ENCODE peak calls at places on chromosomes 2 and 18, in five cellular contexts. One of them, this sample, is unnamed.

GRCh38 chr2:74514368-74515270 is at the start of gene TLX2:
- DNase-seq in K562: no peak
- DNase-seq in HepG2: no peak
- DNase-seq in GM12878: no peak
- DNase-seq in H1: peak; percentile 76
- DNase-seq in this sample: peak; percentile 96

GRCh38 chr2:54503192-54503591 is 47.1 kb downstream of the SPTBN1 start:
- DNase-seq in H1: peak; percentile 82
- DNase-seq in K562: peak; percentile 58
- DNase-seq in HepG2: peak; percentile 52
- DNase-seq in GM12878: no peak
- DNase-seq in this sample: peak; percentile 54

GRCh38 chr18:24270937-24271380 is 126.7 kb downstream of the OSBPL1A start:
- DNase-seq in H1: no peak
- DNase-seq in HepG2: no peak
- DNase-seq in K562: no peak
- DNase-seq in GM12878: no peak
- DNase-seq in this sample: no peak

GRCh38 chr2:221097568-221097915 is 474.6 kb downstream of the EPHA4 start:
- DNase-seq in H1: no peak
- DNase-seq in HepG2: no peak
- DNase-seq in K562: no peak
- DNase-seq in GM12878: no peak
- DNase-seq in this sample: no peak

GRCh38 chr2:37284386-37284785 is 40.2 kb downstream of the PRKD3 start:
- DNase-seq in K562: no peak
- DNase-seq in HepG2: no peak
- DNase-seq in H1: no peak
- DNase-seq in GM12878: no peak
- DNase-seq in this sample: no peak

GRCh38 chr18:69838620-69839411 is 108.9 kb downstream of the CD226 start:
- DNase-seq in HepG2: peak; percentile 18
- DNase-seq in K562: peak; percentile 77
- DNase-seq in GM12878: peak; percentile 13
- DNase-seq in H1: peak; percentile 59
- DNase-seq in this sample: peak; percentile 29

GRCh38 chr2:21822505-21822904 is 698.7 kb downstream of the TDRD15 start:
- DNase-seq in H1: no peak
- DNase-seq in GM12878: no peak
- DNase-seq in HepG2: no peak
- DNase-seq in K562: no peak
- DNase-seq in this sample: no peak

GRCh38 chr18:46623541-46623940 is 33.5 kb downstream of the LOXHD1 start:
- DNase-seq in H1: peak; percentile 44
- DNase-seq in HepG2: no peak
- DNase-seq in GM12878: no peak
- DNase-seq in K562: no peak
- DNase-seq in this sample: peak; percentile 60

GRCh38 chr2:74051504-74051903 is 66.8 kb downstream of the TET3 start:
- DNase-seq in HepG2: no peak
- DNase-seq in K562: no peak
- DNase-seq in GM12878: no peak
- DNase-seq in H1: no peak
- DNase-seq in this sample: no peak

GRCh38 chr18:9095297-9096012 is 7.0 kb upstream of the NDUFV2 start:
- DNase-seq in HepG2: peak; percentile 87
- DNase-seq in H1: no peak
- DNase-seq in K562: peak; percentile 46
- DNase-seq in GM12878: peak; percentile 63
- DNase-seq in this sample: no peak

GRCh38 chr2:154484338-154485099 is 214.0 kb upstream of the KCNJ3 start:
- DNase-seq in H1: no peak
- DNase-seq in K562: no peak
- DNase-seq in GM12878: no peak
- DNase-seq in HepG2: no peak
- DNase-seq in this sample: no peak

GRCh38 chr2:88694015-88694414 is 2.5 kb downstream of the RPIA start:
- DNase-seq in H1: no peak
- DNase-seq in K562: no peak
- DNase-seq in GM12878: no peak
- DNase-seq in HepG2: no peak
- DNase-seq in this sample: no peak

GRCh38 chr2:117621330-117621729 is 193.2 kb upstream of the DDX18 start:
- DNase-seq in K562: no peak
- DNase-seq in GM12878: no peak
- DNase-seq in HepG2: no peak
- DNase-seq in H1: no peak
- DNase-seq in this sample: no peak

GRCh38 chr2:222627764-222628163 is 28.1 kb downstream of the FARSB start:
- DNase-seq in K562: no peak
- DNase-seq in GM12878: no peak
- DNase-seq in H1: no peak
- DNase-seq in HepG2: no peak
- DNase-seq in this sample: no peak

GRCh38 chr2:236730393-236730792 is 160.8 kb downstream of the ACKR3 start:
- DNase-seq in HepG2: no peak
- DNase-seq in GM12878: no peak
- DNase-seq in K562: no peak
- DNase-seq in H1: no peak
- DNase-seq in this sample: no peak

GRCh38 chr2:236733156-236733555 is 163.5 kb downstream of the ACKR3 start:
- DNase-seq in H1: no peak
- DNase-seq in HepG2: no peak
- DNase-seq in K562: no peak
- DNase-seq in GM12878: no peak
- DNase-seq in this sample: no peak

GRCh38 chr2:236735742-236736360 is 166.2 kb downstream of the ACKR3 start:
- DNase-seq in HepG2: no peak
- DNase-seq in K562: no peak
- DNase-seq in H1: no peak
- DNase-seq in GM12878: no peak
- DNase-seq in this sample: no peak

GRCh38 chr2:236728916-236729670 is 159.5 kb downstream of the ACKR3 start:
- DNase-seq in GM12878: no peak
- DNase-seq in K562: no peak
- DNase-seq in HepG2: peak; percentile 20
- DNase-seq in H1: no peak
- DNase-seq in this sample: no peak

DNA sequence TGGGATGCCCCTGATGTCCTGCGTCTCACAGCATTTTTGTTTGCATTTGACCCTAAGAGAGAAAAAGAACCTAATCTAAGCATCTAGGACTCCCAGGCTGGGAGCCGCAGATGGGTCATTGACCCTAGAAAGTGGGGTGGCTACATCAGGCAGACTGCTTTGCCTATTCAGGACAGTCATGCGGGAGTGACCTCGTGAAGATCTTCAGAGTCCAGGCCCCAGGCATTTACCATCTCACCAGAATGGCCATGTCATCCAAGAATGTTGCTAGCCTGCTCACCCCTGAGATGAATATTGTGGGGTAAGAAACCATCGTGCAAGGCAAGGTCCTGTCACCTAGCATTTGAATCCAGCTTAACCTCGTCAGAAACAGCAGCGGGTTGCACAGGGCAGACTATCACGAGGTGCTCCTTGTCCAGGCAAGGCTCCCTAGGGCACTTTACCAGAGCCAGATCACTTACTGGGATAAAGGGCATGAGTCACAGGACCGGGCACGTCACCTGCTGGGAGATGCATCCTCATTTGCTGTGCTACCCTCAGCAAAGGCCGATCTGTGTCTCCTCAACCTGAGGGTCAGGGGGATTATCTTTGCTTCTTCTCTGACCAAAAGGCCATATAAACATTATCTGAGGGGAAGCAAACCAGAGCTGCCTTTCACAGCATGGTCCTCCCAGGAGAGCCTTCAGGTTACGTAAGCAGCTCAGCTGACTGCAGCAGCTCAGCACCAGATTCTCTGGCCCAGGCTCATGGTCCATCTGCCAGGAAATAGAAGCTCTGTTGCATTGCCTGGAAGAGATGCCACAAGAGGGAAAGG is 162.3 kb downstream of the ACKR3 start:
- DNase-seq in H1: no peak
- DNase-seq in HepG2: no peak
- DNase-seq in GM12878: no peak
- DNase-seq in K562: no peak
- DNase-seq in this sample: no peak
- TF ChIP-seq SIN3A in H1: no peak
- TF ChIP-seq SIN3A in HepG2: no peak
- TF ChIP-seq SIN3A in GM12878: no peak
- TF ChIP-seq SIN3A in K562: no peak
- TF ChIP-seq SIN3A in this sample: no peak

GRCh38 chr2:205802069-205802468 is 119.8 kb downstream of the NRP2 start:
- DNase-seq in K562: no peak
- DNase-seq in GM12878: no peak
- DNase-seq in H1: no peak
- DNase-seq in HepG2: no peak
- DNase-seq in this sample: no peak
- H2AFZ ChIP-seq in K562: no peak overlapping the region
- H2AFZ ChIP-seq in GM12878: no peak overlapping the region
- H2AFZ ChIP-seq in H1: no peak overlapping the region
- H2AFZ ChIP-seq in HepG2: no peak overlapping the region
- H2AFZ ChIP-seq in this sample: no peak overlapping the region

DNA sequence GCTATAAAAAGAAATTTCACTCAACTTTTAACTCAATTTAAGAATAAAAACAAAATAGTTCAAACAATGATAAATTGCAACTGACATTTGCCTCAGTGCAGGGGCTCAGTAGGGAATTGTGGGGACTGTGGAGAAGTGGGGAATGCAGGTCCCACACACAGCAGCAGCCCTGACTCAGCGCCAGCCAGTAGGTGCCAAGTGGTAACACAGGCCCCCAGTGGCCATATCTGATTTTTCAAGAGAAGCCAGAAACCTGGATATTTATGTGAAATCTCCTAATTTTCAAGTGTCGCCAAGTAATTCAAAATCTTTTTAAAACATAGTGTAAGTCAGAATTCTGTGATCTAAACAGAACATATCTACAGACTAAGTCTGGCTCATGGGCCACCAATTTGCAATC is 186.3 kb downstream of the EN1 start:
- DNase-seq in HepG2: no peak
- DNase-seq in GM12878: no peak
- DNase-seq in H1: no peak
- DNase-seq in K562: no peak
- DNase-seq in this sample: no peak
- TF ChIP-seq RFX5 in HepG2: no peak
- TF ChIP-seq RFX5 in GM12878: no peak
- TF ChIP-seq RFX5 in H1: no peak
- TF ChIP-seq RFX5 in K562: no peak
- TF ChIP-seq RFX5 in this sample: no peak

GRCh38 chr2:45885111-45885685 is 233.7 kb downstream of the PRKCE start:
- DNase-seq in HepG2: no peak
- DNase-seq in H1: no peak
- DNase-seq in K562: no peak
- DNase-seq in GM12878: no peak
- DNase-seq in this sample: peak; percentile 57

GRCh38 chr2:45884126-45884525 is 232.7 kb downstream of the PRKCE start:
- DNase-seq in H1: no peak
- DNase-seq in GM12878: no peak
- DNase-seq in K562: no peak
- DNase-seq in HepG2: no peak
- DNase-seq in this sample: no peak

GRCh38 chr2:45883601-45884000 is 232.1 kb downstream of the PRKCE start:
- DNase-seq in GM12878: no peak
- DNase-seq in H1: no peak
- DNase-seq in HepG2: no peak
- DNase-seq in K562: no peak
- DNase-seq in this sample: no peak

GRCh38 chr2:45881970-45882581 is 230.6 kb downstream of the PRKCE start:
- DNase-seq in HepG2: no peak
- DNase-seq in K562: no peak
- DNase-seq in GM12878: no peak
- DNase-seq in H1: no peak
- DNase-seq in this sample: no peak

GRCh38 chr2:45882707-45883106 is 231.2 kb downstream of the PRKCE start:
- DNase-seq in H1: no peak
- DNase-seq in HepG2: no peak
- DNase-seq in K562: no peak
- DNase-seq in GM12878: no peak
- DNase-seq in this sample: peak; percentile 68
- TF ChIP-seq SIN3A in H1: no peak
- TF ChIP-seq SIN3A in HepG2: no peak
- TF ChIP-seq SIN3A in K562: no peak
- TF ChIP-seq SIN3A in GM12878: no peak
- TF ChIP-seq SIN3A in this sample: no peak

GRCh38 chr2:39127973-39128372 is 7.1 kb upstream of the SOS1 start:
- DNase-seq in GM12878: peak; percentile 84
- DNase-seq in K562: no peak
- DNase-seq in H1: no peak
- DNase-seq in HepG2: no peak
- DNase-seq in this sample: peak; percentile 71
- H2AFZ ChIP-seq in GM12878: no peak overlapping the region
- H2AFZ ChIP-seq in K562: peak overlapping the region; percentile 69
- H2AFZ ChIP-seq in H1: no peak overlapping the region
- H2AFZ ChIP-seq in HepG2: no peak overlapping the region
- H2AFZ ChIP-seq in this sample: no peak overlapping the region

GRCh38 chr2:216660496-216660895 is 27.3 kb downstream of the IGFBP2 start:
- DNase-seq in H1: no peak
- DNase-seq in K562: no peak
- DNase-seq in HepG2: no peak
- DNase-seq in GM12878: no peak
- DNase-seq in this sample: no peak
- TF ChIP-seq RFX5 in H1: no peak
- TF ChIP-seq RFX5 in K562: no peak
- TF ChIP-seq RFX5 in HepG2: no peak
- TF ChIP-seq RFX5 in GM12878: no peak
- TF ChIP-seq RFX5 in this sample: no peak

DNA sequence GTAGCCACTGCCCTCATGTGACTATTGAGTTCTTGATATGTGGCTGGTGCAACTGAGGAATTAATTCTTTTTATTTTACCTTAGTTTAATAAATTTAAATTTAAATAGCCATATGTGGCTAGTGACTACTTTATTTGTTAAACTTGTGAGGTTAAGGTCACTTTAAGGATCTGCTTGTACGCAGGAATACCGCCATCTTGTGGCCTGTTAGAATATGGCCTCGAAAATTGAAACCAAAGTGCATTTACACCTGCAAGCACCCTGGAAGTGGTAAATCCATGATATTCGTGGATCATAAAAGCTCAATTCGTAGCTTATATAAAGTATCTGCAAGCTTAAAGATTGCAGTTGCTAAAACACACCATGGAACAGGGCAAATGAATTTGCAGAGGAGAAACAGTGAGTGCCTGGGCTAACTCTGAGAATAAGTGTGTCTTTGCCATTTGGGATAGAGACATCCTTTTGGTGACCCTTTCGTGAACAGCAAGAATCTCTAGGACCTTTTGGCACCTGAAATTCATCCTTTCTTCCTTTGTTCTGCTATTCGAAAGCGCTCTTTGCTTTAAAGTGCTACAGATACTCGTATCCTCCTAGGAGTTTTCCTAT is 59.9 kb upstream of the REG3A start:
- DNase-seq in GM12878: peak; percentile 8
- DNase-seq in H1: peak; percentile 66
- DNase-seq in K562: peak; percentile 65
- DNase-seq in HepG2: peak; percentile 55
- DNase-seq in this sample: peak; percentile 36
- TF ChIP-seq SIN3A in GM12878: no peak
- TF ChIP-seq SIN3A in H1: no peak
- TF ChIP-seq SIN3A in K562: no peak
- TF ChIP-seq SIN3A in HepG2: no peak
- TF ChIP-seq SIN3A in this sample: no peak